ENCODE peak calls at places on chromosomes 5 and 9, in four cellular contexts. One of them, this sample, is unnamed. For H3K4me1, the result is how much of the 10 kb centered on the place peaks cover.

GRCh38 chr5:111733571-111733970 is 23.4 kb downstream of the NREP start:
- DNase-seq in astrocyte: no peak
- DNase-seq in mucosa of descending colon: no peak
- DNase-seq in IMR-90: no peak
- DNase-seq in this sample: no peak

GRCh38 chr5:58348996-58349728 is 110.7 kb downstream of the PLK2 start:
- DNase-seq in astrocyte: no peak
- DNase-seq in mucosa of descending colon: no peak
- DNase-seq in IMR-90: peak
- DNase-seq in this sample: no peak

GRCh38 chr5:72378636-72379289 is 58.6 kb downstream of the PTCD2 start:
- DNase-seq in astrocyte: peak
- DNase-seq in mucosa of descending colon: no peak
- DNase-seq in IMR-90: peak
- DNase-seq in this sample: no peak

GRCh38 chr5:177496111-177497010 is 1.0 kb downstream of the PDLIM7 start:
- DNase-seq in astrocyte: peak
- DNase-seq in mucosa of descending colon: peak
- DNase-seq in IMR-90: peak
- DNase-seq in this sample: peak

GRCh38 chr9:137544176-137544755 is 5.9 kb downstream of the PNPLA7 start:
- DNase-seq in astrocyte: no peak
- DNase-seq in mucosa of descending colon: no peak
- DNase-seq in IMR-90: no peak
- DNase-seq in this sample: no peak

GRCh38 chr5:143870871-143871632 is 59.1 kb downstream of the HMHB1 start:
- DNase-seq in astrocyte: peak
- DNase-seq in mucosa of descending colon: no peak
- DNase-seq in IMR-90: no peak
- DNase-seq in this sample: no peak

GRCh38 chr5:160270704-160271103 is 41.4 kb downstream of the FABP6 start:
- DNase-seq in astrocyte: no peak
- DNase-seq in mucosa of descending colon: no peak
- DNase-seq in IMR-90: no peak
- DNase-seq in this sample: no peak

GRCh38 chr5:35487255-35488035 is 130.2 kb upstream of the SPEF2 start:
- DNase-seq in astrocyte: no peak
- DNase-seq in mucosa of descending colon: no peak
- DNase-seq in IMR-90: peak
- DNase-seq in this sample: no peak

GRCh38 chr5:116454417-116454927 is 120.2 kb downstream of the SEMA6A start:
- DNase-seq in astrocyte: peak
- DNase-seq in mucosa of descending colon: no peak
- DNase-seq in IMR-90: peak
- DNase-seq in this sample: no peak

GRCh38 chr9:125513634-125514413 is 193.2 kb downstream of the MAPKAP1 start:
- DNase-seq in astrocyte: peak
- DNase-seq in mucosa of descending colon: peak
- DNase-seq in IMR-90: peak
- DNase-seq in this sample: peak

GRCh38 chr5:2326603-2327002 is 424.9 kb downstream of the IRX2 start:
- DNase-seq in astrocyte: no peak
- DNase-seq in mucosa of descending colon: no peak
- DNase-seq in IMR-90: no peak
- DNase-seq in this sample: no peak

GRCh38 chr5:93572773-93573626 is 8.0 kb downstream of the NR2F1-AS1 start:
- DNase-seq in astrocyte: peak
- DNase-seq in mucosa of descending colon: no peak
- DNase-seq in IMR-90: no peak
- DNase-seq in this sample: no peak

GRCh38 chr5:178288373-178289368 is 56.1 kb upstream of the PHYKPL start:
- DNase-seq in astrocyte: no peak
- DNase-seq in mucosa of descending colon: peak
- DNase-seq in IMR-90: no peak
- DNase-seq in this sample: no peak

GRCh38 chr9:121360975-121361374 is 9.1 kb downstream of the STOM start:
- DNase-seq in astrocyte: peak
- DNase-seq in mucosa of descending colon: no peak
- DNase-seq in IMR-90: peak
- DNase-seq in this sample: no peak

DNA sequence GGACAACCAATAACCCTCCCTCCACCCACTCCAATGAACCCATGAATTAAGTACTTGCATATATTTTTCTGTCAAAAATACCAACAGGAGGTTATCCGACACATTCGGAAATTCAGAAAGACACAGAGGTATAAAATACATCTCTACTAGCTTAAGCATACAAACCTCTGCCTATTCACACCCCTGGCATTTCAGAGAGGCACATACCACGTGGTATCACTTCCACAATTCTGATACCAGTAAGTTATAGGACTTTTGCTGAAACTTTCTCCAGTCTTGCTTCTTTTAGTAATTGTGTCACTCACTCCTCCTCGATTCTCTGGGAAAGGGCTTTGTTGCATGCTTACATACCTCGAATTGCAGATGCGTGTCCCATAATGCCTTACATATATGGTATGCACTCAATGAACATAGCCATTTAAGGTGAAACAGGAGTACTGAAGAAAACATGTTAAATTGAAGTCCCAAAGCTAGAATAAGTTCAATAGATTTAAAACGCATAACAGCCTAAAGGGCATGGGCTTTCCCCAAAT is 58.1 kb downstream of the TLE1 start:
- DNase-seq in astrocyte: no peak
- DNase-seq in mucosa of descending colon: no peak
- DNase-seq in IMR-90: no peak
- DNase-seq in this sample: no peak
- TF ChIP-seq CTCF in astrocyte: no peak
- TF ChIP-seq CTCF in mucosa of descending colon: no peak
- TF ChIP-seq CTCF in IMR-90: no peak
- TF ChIP-seq CTCF in this sample: no peak

DNA sequence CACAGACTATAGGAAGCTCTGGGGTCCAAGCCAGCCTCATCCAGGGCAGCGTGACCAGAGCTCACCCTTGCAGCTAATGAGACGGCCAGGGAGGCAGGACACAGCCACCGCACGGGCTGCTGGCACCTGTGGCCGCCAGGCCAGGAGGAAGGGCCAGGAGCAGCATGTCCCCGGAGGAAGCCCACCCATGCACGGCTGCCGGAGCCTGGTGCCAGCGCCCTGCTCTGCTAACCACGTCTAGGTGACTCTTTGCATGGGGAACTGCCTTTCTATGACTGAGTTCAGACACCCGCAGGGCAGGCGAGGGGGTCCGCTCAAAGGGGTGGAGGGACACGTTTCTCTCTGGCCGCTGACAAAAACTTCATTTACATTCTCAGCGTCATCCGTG is 68.5 kb upstream of the SARDH start:
- DNase-seq in astrocyte: no peak
- DNase-seq in mucosa of descending colon: no peak
- DNase-seq in IMR-90: no peak
- DNase-seq in this sample: no peak
- H3K4me3 ChIP-seq in astrocyte: no peak
- H3K4me3 ChIP-seq in mucosa of descending colon: no peak
- H3K4me3 ChIP-seq in IMR-90: no peak
- H3K4me3 ChIP-seq in this sample: no peak

GRCh38 chr9:81374881-81375280 is 314.5 kb downstream of the TLE1 start:
- DNase-seq in astrocyte: peak
- DNase-seq in mucosa of descending colon: no peak
- DNase-seq in IMR-90: peak
- DNase-seq in this sample: no peak
- H3K4me1 ChIP-seq in astrocyte: under half
- H3K4me1 ChIP-seq in mucosa of descending colon: under half
- H3K4me1 ChIP-seq in IMR-90: under half
- H3K4me1 ChIP-seq in this sample: under half

GRCh38 chr5:5521029-5521428 is 98.6 kb downstream of the ICE1 start:
- DNase-seq in astrocyte: no peak
- DNase-seq in mucosa of descending colon: no peak
- DNase-seq in IMR-90: no peak
- DNase-seq in this sample: no peak

GRCh38 chr5:5523066-5523505 is 100.6 kb downstream of the ICE1 start:
- DNase-seq in astrocyte: no peak
- DNase-seq in mucosa of descending colon: peak
- DNase-seq in IMR-90: peak
- DNase-seq in this sample: no peak

GRCh38 chr5:5524327-5524726 is 101.8 kb downstream of the ICE1 start:
- DNase-seq in astrocyte: no peak
- DNase-seq in mucosa of descending colon: no peak
- DNase-seq in IMR-90: no peak
- DNase-seq in this sample: no peak

GRCh38 chr5:5522336-5522735 is 99.9 kb downstream of the ICE1 start:
- DNase-seq in astrocyte: no peak
- DNase-seq in mucosa of descending colon: no peak
- DNase-seq in IMR-90: no peak
- DNase-seq in this sample: no peak

DNA sequence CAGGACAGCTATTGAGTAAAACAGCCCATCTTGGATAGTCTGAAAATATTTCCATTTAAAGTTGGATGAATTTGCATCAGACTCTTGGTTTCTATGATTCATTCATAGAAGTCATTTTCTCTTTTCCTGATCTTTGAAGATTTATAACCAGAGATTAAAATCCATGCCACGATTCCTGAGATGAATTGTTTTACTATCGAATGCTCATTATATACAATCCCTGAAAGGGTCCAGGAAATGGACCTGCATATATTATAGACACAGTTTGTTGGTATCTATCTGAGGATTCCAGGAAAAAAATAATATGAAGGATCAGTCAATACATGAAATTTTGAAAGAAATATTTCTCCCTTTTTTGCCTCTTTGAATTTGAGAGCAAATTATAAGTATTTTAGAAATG is 99.0 kb downstream of the ICE1 start:
- DNase-seq in astrocyte: no peak
- DNase-seq in mucosa of descending colon: no peak
- DNase-seq in IMR-90: no peak
- DNase-seq in this sample: no peak
- TF ChIP-seq CTCF in astrocyte: no peak
- TF ChIP-seq CTCF in mucosa of descending colon: no peak
- TF ChIP-seq CTCF in IMR-90: no peak
- TF ChIP-seq CTCF in this sample: no peak

GRCh38 chr9:98317134-98317857 is 61.8 kb upstream of the TBC1D2 start:
- DNase-seq in astrocyte: peak
- DNase-seq in mucosa of descending colon: no peak
- DNase-seq in IMR-90: peak
- DNase-seq in this sample: no peak
- H3K4me3 ChIP-seq in astrocyte: no peak
- H3K4me3 ChIP-seq in mucosa of descending colon: no peak
- H3K4me3 ChIP-seq in IMR-90: no peak
- H3K4me3 ChIP-seq in this sample: no peak

GRCh38 chr5:78364005-78364404 is 3.6 kb downstream of the SCAMP1 start:
- DNase-seq in astrocyte: no peak
- DNase-seq in mucosa of descending colon: no peak
- DNase-seq in IMR-90: no peak
- DNase-seq in this sample: no peak

GRCh38 chr5:78373231-78373630 is 12.8 kb downstream of the SCAMP1 start:
- DNase-seq in astrocyte: no peak
- DNase-seq in mucosa of descending colon: no peak
- DNase-seq in IMR-90: peak
- DNase-seq in this sample: no peak

GRCh38 chr5:78367318-78367991 is 7.0 kb downstream of the SCAMP1 start:
- DNase-seq in astrocyte: no peak
- DNase-seq in mucosa of descending colon: no peak
- DNase-seq in IMR-90: no peak
- DNase-seq in this sample: no peak

GRCh38 chr5:78369680-78370079 is 9.3 kb downstream of the SCAMP1 start:
- DNase-seq in astrocyte: no peak
- DNase-seq in mucosa of descending colon: no peak
- DNase-seq in IMR-90: no peak
- DNase-seq in this sample: no peak
- H3K4me1 ChIP-seq in astrocyte: under half
- H3K4me1 ChIP-seq in mucosa of descending colon: under half
- H3K4me1 ChIP-seq in IMR-90: under half
- H3K4me1 ChIP-seq in this sample: under half

GRCh38 chr5:146205499-146206202 is 2.2 kb downstream of the RBM27 start:
- DNase-seq in astrocyte: no peak
- DNase-seq in mucosa of descending colon: no peak
- DNase-seq in IMR-90: no peak
- DNase-seq in this sample: no peak

GRCh38 chr5:146203872-146204192 is 427 bp downstream of the RBM27 start:
- DNase-seq in astrocyte: no peak
- DNase-seq in mucosa of descending colon: no peak
- DNase-seq in IMR-90: no peak
- DNase-seq in this sample: no peak

GRCh38 chr5:146213210-146213838 is 9.9 kb downstream of the RBM27 start:
- DNase-seq in astrocyte: peak
- DNase-seq in mucosa of descending colon: peak
- DNase-seq in IMR-90: peak
- DNase-seq in this sample: no peak

GRCh38 chr5:146206257-146206656 is 2.9 kb downstream of the RBM27 start:
- DNase-seq in astrocyte: no peak
- DNase-seq in mucosa of descending colon: no peak
- DNase-seq in IMR-90: no peak
- DNase-seq in this sample: no peak

DNA sequence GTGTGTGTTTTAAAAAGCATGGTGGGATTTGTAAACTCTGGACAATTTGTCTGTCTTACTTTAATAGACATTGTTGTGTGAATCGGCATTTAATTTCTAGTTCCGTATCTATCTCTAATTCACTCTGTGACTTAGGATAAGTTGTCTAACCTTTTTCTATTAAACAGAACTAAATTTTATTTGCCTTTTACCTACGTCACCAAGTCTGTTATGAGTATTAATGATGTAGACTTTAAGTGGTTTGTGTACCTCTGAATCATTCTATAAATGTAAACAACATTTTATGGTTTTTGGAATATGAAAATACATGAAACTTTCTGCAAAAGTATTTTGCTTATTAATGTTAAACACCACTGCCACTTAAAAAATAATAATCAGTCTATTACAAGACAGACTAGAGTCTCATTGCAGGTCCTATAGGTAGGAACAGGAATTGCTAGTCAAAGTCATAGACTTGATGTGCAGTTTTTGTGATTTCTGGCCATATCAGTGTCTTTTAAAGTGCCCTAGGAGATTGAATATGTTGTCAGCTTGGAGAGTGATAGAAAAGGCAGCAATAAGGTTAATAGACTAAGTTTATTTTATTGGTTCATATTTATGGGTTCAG is 5.6 kb downstream of the RBM27 start:
- DNase-seq in astrocyte: no peak
- DNase-seq in mucosa of descending colon: no peak
- DNase-seq in IMR-90: peak
- DNase-seq in this sample: no peak
- TF ChIP-seq CTCF in astrocyte: no peak
- TF ChIP-seq CTCF in mucosa of descending colon: no peak
- TF ChIP-seq CTCF in IMR-90: no peak
- TF ChIP-seq CTCF in this sample: no peak

This sample was measured in upper lobe of right lung.